ENCODE peak calls at places on chromosomes 16 and 17, in eight cellular contexts. X, O, Z, R, U, N, V and B are unnamed samples.

GRCh38 chr16:86355538-86355937 is 154.8 kb upstream of the FOXF1 start:
- DNase-seq in X (no peak), O (no peak), Z (no peak), R (no peak), U (no peak), N (peak), V (no peak), B (no peak)

GRCh38 chr17:3870871-3871306 is 22.0 kb downstream of the CAMKK1 start:
- DNase-seq in X (no peak), O (no peak), Z (no peak), R (no peak), U (no peak), N (no peak), V (no peak), B (no peak)

GRCh38 chr16:86961133-86961720 is 356.0 kb downstream of the C16orf95 start:
- DNase-seq in X (peak), O (no peak), Z (no peak), R (no peak), U (no peak), N (no peak), V (peak), B (no peak)

GRCh38 chr17:79217473-79218135 is 143.0 kb downstream of the ENGASE start:
- DNase-seq in X (peak), O (no peak), Z (no peak), R (no peak), U (no peak), N (no peak), V (peak), B (no peak)

GRCh38 chr17:2089021-2089422 is 34.1 kb downstream of the HIC1 start:
- DNase-seq in X (no peak), O (no peak), Z (no peak), R (no peak), U (no peak), N (no peak), V (no peak), B (no peak)

GRCh38 chr16:50279142-50279865 is 13.0 kb downstream of the ADCY7 start:
- DNase-seq in X (no peak), O (no peak), Z (no peak), R (no peak), U (no peak), N (no peak), V (no peak), B (no peak)

GRCh38 chr17:3887394-3887793 is 5.5 kb downstream of the CAMKK1 start:
- DNase-seq in X (no peak), O (no peak), Z (no peak), R (no peak), U (no peak), N (no peak), V (no peak), B (no peak)

GRCh38 chr16:974001-974601 is 3.3 kb upstream of the LMF1 start:
- DNase-seq in X (no peak), O (no peak), Z (no peak), R (no peak), U (no peak), N (no peak), V (no peak), B (no peak)

GRCh38 chr16:85417156-85417860 is 195.8 kb upstream of the GSE1 start:
- DNase-seq in X (peak), O (no peak), Z (no peak), R (no peak), U (no peak), N (no peak), V (no peak), B (no peak)

GRCh38 chr16:83143788-83144187 is 517.0 kb downstream of the CDH13 start:
- DNase-seq in X (no peak), O (no peak), Z (no peak), R (no peak), U (no peak), N (no peak), V (no peak), B (no peak)

GRCh38 chr16:69941251-69942098 is 9.7 kb upstream of the CLEC18A start:
- DNase-seq in X (peak), O (no peak), Z (no peak), R (no peak), U (no peak), N (no peak), V (no peak), B (no peak)

GRCh38 chr16:17105239-17105721 is 365.5 kb downstream of the XYLT1 start:
- DNase-seq in X (no peak), O (no peak), Z (no peak), R (no peak), U (no peak), N (no peak), V (no peak), B (no peak)

GRCh38 chr16:88975511-88976061 is 1.4 kb downstream of the CBFA2T3 start:
- DNase-seq in X (no peak), O (no peak), Z (no peak), R (no peak), U (no peak), N (no peak), V (no peak), B (no peak)

GRCh38 chr17:71496552-71496951 is 624.3 kb upstream of the SOX9 start:
- DNase-seq in X (no peak), O (no peak), Z (no peak), R (no peak), U (no peak), N (no peak), V (no peak), B (no peak)

GRCh38 chr17:59437766-59438165 is 106.3 kb downstream of the YPEL2 start:
- DNase-seq in X (no peak), O (no peak), Z (no peak), R (no peak), U (no peak), N (no peak), V (no peak), B (peak)

GRCh38 chr16:79685871-79686270 is 85.3 kb upstream of the MAF start:
- DNase-seq in X (no peak), O (no peak), Z (no peak), R (no peak), U (no peak), N (no peak), V (no peak), B (no peak)

GRCh38 chr16:83393196-83393981 is 414.4 kb upstream of the HSBP1 start:
- DNase-seq in X (no peak), O (no peak), Z (peak), R (no peak), U (no peak), N (no peak), V (no peak), B (no peak)

GRCh38 chr16:4032768-4033167 is 83.5 kb downstream of the ADCY9 start:
- DNase-seq in X (peak), O (peak), Z (no peak), R (no peak), U (peak), N (no peak), V (no peak), B (peak)

GRCh38 chr17:78993241-78993956 is 13.7 kb upstream of the LGALS3BP start:
- DNase-seq in X (peak), O (no peak), Z (peak), R (peak), U (peak), N (peak), V (peak), B (peak)

GRCh38 chr17:41555105-41555887 is 16.6 kb downstream of the KRT9 start:
- DNase-seq in X (no peak), O (no peak), Z (no peak), R (no peak), U (no peak), N (no peak), V (no peak), B (no peak)

GRCh38 chr16:3890091-3890490 is 9.6 kb upstream of the CREBBP start:
- DNase-seq in X (peak), O (no peak), Z (no peak), R (no peak), U (no peak), N (no peak), V (no peak), B (no peak)

GRCh38 chr17:37519241-37519985 is 29.7 kb downstream of the DUSP14 start:
- DNase-seq in X (no peak), O (no peak), Z (no peak), R (no peak), U (no peak), N (no peak), V (no peak), B (no peak)

GRCh38 chr16:83390759-83391158 is 417.0 kb upstream of the HSBP1 start:
- DNase-seq in X (no peak), O (no peak), Z (no peak), R (no peak), U (no peak), N (no peak), V (no peak), B (no peak)

GRCh38 chr17:31329221-31329620 is 7.8 kb upstream of the EVI2A start:
- DNase-seq in X (no peak), O (no peak), Z (peak), R (no peak), U (no peak), N (no peak), V (no peak), B (no peak)